ENCODE peak calls at places on chromosomes 3 and 15, in eight cellular contexts. Y is uterus, B is NB4, S is transverse colon, T is AG04450, C is lower lobe of right lung, P is ovary, N is ascending aorta. G is an unnamed sample.
A peak's percentile ranks its signal among the peaks of the same experiment; 100 is the strongest.

GRCh38 chr3:177811111-177811510 is 613.8 kb upstream of the TBL1XR1 start:
- DNase-seq in Y (no peak), B (peak; percentile 12), S (no peak), T (no peak), C (no peak), P (no peak), N (no peak), G (no peak)

GRCh38 chr3:159899198-159899597 is 89.4 kb upstream of the IL12A start:
- DNase-seq in Y (no peak), B (peak; percentile 11), S (no peak), T (no peak), C (no peak), P (no peak), N (no peak), G (no peak)

GRCh38 chr3:102229062-102229655 is 205.7 kb upstream of the ZPLD1 start:
- DNase-seq in Y (peak; percentile 75), B (peak; percentile 77), S (peak; percentile 79), T (peak; percentile 42), C (peak; percentile 59), P (peak; percentile 39), N (no peak), G (no peak)

GRCh38 chr15:51621917-51622268 is 678 bp downstream of the DMXL2 start:
- DNase-seq in Y (peak; percentile 42), B (peak; percentile 79), S (peak; percentile 49), T (peak; percentile 11), C (peak; percentile 68), P (peak; percentile 25), N (no peak), G (peak; percentile 9)

GRCh38 chr3:124557433-124558232 is 172.6 kb upstream of the UMPS start:
- DNase-seq in Y (no peak), B (no peak), S (peak; percentile 21), T (peak; percentile 7), C (no peak), P (no peak), N (no peak), G (no peak)

GRCh38 chr3:170949211-170949610 is 40.8 kb upstream of the EIF5A2 start:
- DNase-seq in Y (no peak), B (no peak), S (no peak), T (no peak), C (no peak), P (no peak), N (no peak), G (no peak)

GRCh38 chr15:63476229-63476632 is 28.2 kb upstream of the USP3 start:
- DNase-seq in Y (no peak), B (no peak), S (no peak), T (peak; percentile 95), C (no peak), P (no peak), N (no peak), G (peak; percentile 87)

GRCh38 chr15:61172325-61172724 is 56.8 kb downstream of the RORA start:
- DNase-seq in Y (no peak), B (no peak), S (no peak), T (no peak), C (no peak), P (no peak), N (no peak), G (no peak)

GRCh38 chr3:136657526-136657925 is 94.7 kb downstream of the STAG1 start:
- DNase-seq in Y (no peak), B (no peak), S (no peak), T (no peak), C (no peak), P (no peak), N (no peak), G (no peak)

GRCh38 chr3:188749010-188749617 is 422.7 kb upstream of the TPRG1 start:
- DNase-seq in Y (no peak), B (peak; percentile 47), S (peak; percentile 30), T (no peak), C (no peak), P (no peak), N (no peak), G (no peak)

GRCh38 chr3:124291008-124291407 is 299.1 kb upstream of the ROPN1 start:
- DNase-seq in Y (no peak), B (no peak), S (no peak), T (no peak), C (no peak), P (no peak), N (no peak), G (no peak)

GRCh38 chr15:89068325-89068784 is 19.9 kb upstream of the ABHD2 start:
- DNase-seq in Y (peak; percentile 49), B (peak; percentile 96), S (no peak), T (peak; percentile 87), C (no peak), P (peak; percentile 52), N (no peak), G (no peak)

GRCh38 chr15:52340093-52340492 is 44.5 kb upstream of the MYO5C start:
- DNase-seq in Y (no peak), B (no peak), S (no peak), T (no peak), C (no peak), P (no peak), N (no peak), G (no peak)

GRCh38 chr3:123533554-123534159 is 51.2 kb downstream of the HACD2 start:
- DNase-seq in Y (no peak), B (no peak), S (no peak), T (no peak), C (no peak), P (no peak), N (no peak), G (no peak)

GRCh38 chr3:190425833-190426232 is 23.9 kb downstream of the TMEM207 start:
- DNase-seq in Y (no peak), B (no peak), S (no peak), T (no peak), C (no peak), P (no peak), N (no peak), G (no peak)

GRCh38 chr15:32669870-32670623 is 28.5 kb downstream of the SCG5 start:
- DNase-seq in Y (no peak), B (no peak), S (no peak), T (no peak), C (no peak), P (no peak), N (no peak), G (peak; percentile 61)

GRCh38 chr15:83010709-83011270 is 649 bp downstream of the C15orf40 start:
- DNase-seq in Y (peak; percentile 50), B (peak; percentile 89), S (peak; percentile 82), T (peak; percentile 51), C (peak; percentile 80), P (peak; percentile 33), N (peak; percentile 23), G (peak; percentile 32)

GRCh38 chr15:75179773-75180140 is 21.9 kb upstream of the C15orf39 start:
- DNase-seq in Y (no peak), B (no peak), S (no peak), T (no peak), C (no peak), P (no peak), N (no peak), G (no peak)

GRCh38 chr15:75181780-75182179 is 19.9 kb upstream of the C15orf39 start:
- DNase-seq in Y (no peak), B (no peak), S (no peak), T (no peak), C (no peak), P (peak; percentile 35), N (no peak), G (no peak)

GRCh38 chr15:75177360-75178071 is 24.2 kb upstream of the C15orf39 start:
- DNase-seq in Y (no peak), B (peak; percentile 62), S (no peak), T (no peak), C (no peak), P (no peak), N (no peak), G (no peak)

GRCh38 chr15:75178171-75178937 is 23.3 kb upstream of the C15orf39 start:
- DNase-seq in Y (peak; percentile 63), B (peak; percentile 97), S (peak; percentile 72), T (no peak), C (peak; percentile 81), P (peak; percentile 66), N (no peak), G (no peak)

DNA sequence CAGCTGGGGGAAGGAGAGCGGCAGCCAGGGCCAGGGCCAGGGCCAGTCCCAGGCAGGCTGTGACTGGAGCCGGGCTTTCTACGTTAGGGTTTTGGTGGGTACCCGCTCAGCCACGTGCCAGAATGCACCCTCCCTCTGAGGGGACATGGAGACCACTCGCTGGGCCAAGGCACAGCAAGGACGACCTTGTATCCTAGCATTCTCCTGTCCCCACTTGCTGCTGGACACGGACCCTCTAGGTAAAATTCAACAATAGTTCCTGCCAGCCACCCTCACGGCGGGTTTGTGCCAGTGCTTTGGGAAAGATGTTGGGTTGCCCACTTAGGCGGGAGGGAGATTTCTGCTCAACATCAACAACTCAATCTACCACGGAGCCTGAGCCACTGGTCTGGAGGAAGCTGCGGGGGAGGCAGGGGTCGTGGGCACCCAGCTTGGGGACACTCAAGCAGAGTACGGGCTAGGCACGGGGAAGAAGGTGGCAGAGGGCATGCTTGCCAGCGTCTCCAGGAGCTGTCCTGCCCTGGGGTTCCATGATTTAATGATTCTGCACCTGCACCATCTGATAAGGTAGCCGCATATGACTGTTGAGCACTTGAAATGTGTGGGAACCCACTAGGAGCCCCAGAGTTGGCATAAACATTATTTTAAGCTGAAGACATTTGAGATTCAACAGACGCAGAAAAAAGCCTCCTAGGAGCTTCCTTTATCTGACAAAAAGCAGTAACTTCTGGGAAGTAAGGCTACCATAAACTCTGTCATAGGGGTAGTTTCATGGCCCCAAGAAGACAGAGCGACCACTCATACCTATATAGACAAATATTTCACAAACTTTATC is 22.5 kb upstream of the C15orf39 start:
- DNase-seq in Y (no peak), B (no peak), S (no peak), T (no peak), C (no peak), P (no peak), N (no peak), G (no peak)
- H3K4me3 ChIP-seq in Y (peak overlapping the region; percentile 25), B (peak overlapping the region; percentile 26), S (peak overlapping the region; percentile 24), T (no peak overlapping the region), C (peak overlapping the region; percentile 48), P (peak overlapping the region; percentile 35), N (peak overlapping the region; percentile 43), G (peak overlapping the region; percentile 12)

DNA sequence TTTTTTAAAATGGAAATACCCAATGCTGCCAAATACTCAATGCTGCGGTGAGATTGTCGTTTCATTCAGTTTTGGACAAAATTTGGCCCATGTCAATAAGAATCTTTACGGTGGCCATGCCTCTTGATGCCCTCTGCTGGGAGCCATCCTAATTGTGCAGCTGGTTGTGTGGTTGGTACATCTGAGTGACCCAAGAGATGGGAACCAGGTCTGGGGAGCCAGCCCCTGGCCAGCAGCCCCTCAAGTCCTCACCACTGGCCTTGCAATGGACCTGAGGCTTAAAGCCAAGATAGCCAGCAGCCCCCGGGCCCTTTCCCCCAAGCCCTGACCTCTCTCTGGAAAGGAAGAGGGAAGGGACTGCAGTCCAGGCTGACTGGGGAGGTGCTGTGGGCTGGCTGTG is 36.4 kb upstream of the ESYT3 start:
- DNase-seq in Y (no peak), B (no peak), S (no peak), T (no peak), C (no peak), P (no peak), N (no peak), G (no peak)
- TF ChIP-seq CTCF in Y (no peak), B (no peak), S (no peak), T (no peak), C (no peak), P (no peak), N (no peak), G (no peak)

GRCh38 chr3:9862391-9863235 is 17.4 kb downstream of the CIDEC start:
- DNase-seq in Y (peak; percentile 85), B (peak; percentile 58), S (peak; percentile 71), T (no peak), C (peak; percentile 79), P (peak; percentile 68), N (no peak), G (no peak)
- H3K4me3 ChIP-seq in Y (peak overlapping the region; percentile 30), B (no peak overlapping the region), S (peak overlapping the region; percentile 31), T (no peak overlapping the region), C (peak overlapping the region; percentile 53), P (peak overlapping the region; percentile 29), N (peak overlapping the region; percentile 44), G (no peak overlapping the region)

GRCh38 chr3:42228796-42229195 is 37.2 kb downstream of the CCK start:
- DNase-seq in Y (no peak), B (peak; percentile 26), S (no peak), T (no peak), C (no peak), P (no peak), N (no peak), G (no peak)
- TF ChIP-seq CTCF in Y (no peak), B (peak; percentile 10), S (no peak), T (peak; percentile 40), C (no peak), P (no peak), N (no peak), G (peak; percentile 15)

G was measured in retinal pigment epithelial cell.